ENCODE peak calls at places on chromosomes 11 and 22, in four cellular contexts. V is NB4, F is uterus, K is cardiac fibroblast. U is an unnamed sample.

GRCh38 chr11:12281571-12282478 is 95.5 kb upstream of the PARVA start:
- DNase-seq in V (peak), F (peak), K (peak), U (peak)

GRCh38 chr22:38304526-38304925 is 12.7 kb downstream of the CSNK1E start:
- DNase-seq in V (no peak), F (no peak), K (peak), U (no peak)

GRCh38 chr11:19071255-19071654 is 10.7 kb upstream of the MRGPRX2 start:
- DNase-seq in V (peak), F (peak), K (peak), U (peak)

GRCh38 chr11:116042125-116042524 is 537.9 kb upstream of the CADM1 start:
- DNase-seq in V (no peak), F (no peak), K (no peak), U (no peak)

GRCh38 chr11:46270707-46271106 is 6.8 kb upstream of the CREB3L1 start:
- DNase-seq in V (no peak), F (no peak), K (no peak), U (no peak)

GRCh38 chr11:46696212-46696558 is 4.2 kb downstream of the ARHGAP1 start:
- DNase-seq in V (no peak), F (no peak), K (no peak), U (no peak)

GRCh38 chr22:45235101-45235777 is 5.5 kb downstream of the KIAA0930 start:
- DNase-seq in V (peak), F (no peak), K (no peak), U (no peak)

GRCh38 chr22:35024364-35024692 is 41.6 kb upstream of the ISX start:
- DNase-seq in V (no peak), F (no peak), K (no peak), U (no peak)

GRCh38 chr22:29733362-29734322 is 13.8 kb downstream of the CABP7 start:
- DNase-seq in V (no peak), F (no peak), K (no peak), U (peak)

GRCh38 chr11:117144477-117145392 is 648 bp downstream of the PAFAH1B2 start:
- DNase-seq in V (peak), F (peak), K (peak), U (peak)

GRCh38 chr22:45211435-45211834 is 29.3 kb downstream of the KIAA0930 start:
- DNase-seq in V (no peak), F (no peak), K (no peak), U (peak)

GRCh38 chr11:79547256-79547655 is 106.4 kb upstream of the TENM4 start:
- DNase-seq in V (no peak), F (no peak), K (no peak), U (no peak)

GRCh38 chr11:101019870-101020269 is 109.7 kb downstream of the PGR start:
- DNase-seq in V (no peak), F (no peak), K (no peak), U (no peak)

GRCh38 chr11:2140411-2141400 is 1.5 kb upstream of the IGF2 start:
- DNase-seq in V (no peak), F (no peak), K (no peak), U (no peak)

GRCh38 chr11:2138436-2139117 is 612 bp downstream of the IGF2 start:
- DNase-seq in V (no peak), F (no peak), K (no peak), U (peak)

GRCh38 chr11:2139691-2140337 is 625 bp upstream of the IGF2 start:
- DNase-seq in V (no peak), F (no peak), K (peak), U (no peak)

GRCh38 chr11:2138075-2138435 is 1.1 kb downstream of the IGF2 start:
- DNase-seq in V (no peak), F (no peak), K (no peak), U (no peak)

DNA sequence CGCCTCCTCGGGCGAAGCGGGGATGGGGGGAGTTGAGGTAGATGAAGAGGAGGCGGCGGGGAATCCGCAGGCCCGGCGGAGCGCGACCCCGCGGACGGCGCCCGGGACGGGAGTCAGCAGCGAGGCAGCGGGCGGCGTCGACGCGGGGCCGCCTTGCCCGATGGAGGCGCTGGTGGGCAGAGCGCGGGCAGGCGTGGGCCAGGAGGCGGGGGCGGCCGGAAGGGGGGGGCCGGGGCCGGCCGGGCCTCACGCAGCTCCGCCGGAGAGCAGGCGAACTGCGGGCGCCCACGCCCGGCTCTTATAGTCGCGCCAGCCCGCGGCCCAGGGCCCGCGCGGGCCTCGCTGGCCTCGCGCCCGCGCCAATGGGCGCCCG is at the start of gene IGF2:
- DNase-seq in V (no peak), F (no peak), K (no peak), U (peak)
- TF ChIP-seq CTCF in V (no peak), F (no peak), K (no peak), U (no peak)

GRCh38 chr11:77127969-77128691 is at the start of gene MYO7A:
- DNase-seq in V (no peak), F (peak), K (no peak), U (peak)

GRCh38 chr11:77126156-77126775 is 1.8 kb upstream of the MYO7A start:
- DNase-seq in V (no peak), F (no peak), K (no peak), U (no peak)

GRCh38 chr11:77129069-77129840 is 1.2 kb downstream of the MYO7A start:
- DNase-seq in V (no peak), F (no peak), K (no peak), U (no peak)

GRCh38 chr11:77126861-77127673 is 979 bp upstream of the MYO7A start:
- DNase-seq in V (peak), F (peak), K (peak), U (peak)

GRCh38 chr11:77127674-77127968 is 425 bp upstream of the MYO7A start:
- DNase-seq in V (no peak), F (no peak), K (no peak), U (no peak)
- H3K4me3 ChIP-seq in V (no peak), F (peak), K (no peak), U (peak)

DNA sequence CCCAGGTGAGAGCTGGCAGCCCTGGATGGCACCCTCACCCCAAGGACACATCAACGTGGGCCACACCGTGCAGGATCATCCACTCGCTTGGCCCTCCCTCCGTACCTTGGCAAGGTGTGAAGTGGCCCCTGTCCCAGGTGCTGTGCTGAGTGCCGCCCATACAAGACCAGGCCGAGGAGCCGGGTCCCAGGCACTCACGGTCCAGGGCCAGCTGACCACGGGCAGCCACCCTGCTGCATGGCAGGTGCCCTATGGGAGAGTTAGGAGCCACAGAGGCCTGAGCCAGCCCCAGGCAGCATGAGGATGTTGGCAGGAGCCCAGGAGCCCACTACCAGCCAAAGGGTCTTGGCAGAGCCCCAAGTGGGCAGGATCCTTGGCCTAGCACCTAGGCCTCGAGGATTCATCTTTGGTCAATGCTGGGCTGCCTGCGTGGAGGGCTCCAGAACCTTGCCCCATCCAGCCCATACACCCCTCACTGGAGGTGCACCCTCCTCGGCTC is 19.6 kb downstream of the RTN4R start:
- DNase-seq in V (no peak), F (no peak), K (no peak), U (no peak)
- TF ChIP-seq CTCF in V (no peak), F (no peak), K (no peak), U (no peak)

DNA sequence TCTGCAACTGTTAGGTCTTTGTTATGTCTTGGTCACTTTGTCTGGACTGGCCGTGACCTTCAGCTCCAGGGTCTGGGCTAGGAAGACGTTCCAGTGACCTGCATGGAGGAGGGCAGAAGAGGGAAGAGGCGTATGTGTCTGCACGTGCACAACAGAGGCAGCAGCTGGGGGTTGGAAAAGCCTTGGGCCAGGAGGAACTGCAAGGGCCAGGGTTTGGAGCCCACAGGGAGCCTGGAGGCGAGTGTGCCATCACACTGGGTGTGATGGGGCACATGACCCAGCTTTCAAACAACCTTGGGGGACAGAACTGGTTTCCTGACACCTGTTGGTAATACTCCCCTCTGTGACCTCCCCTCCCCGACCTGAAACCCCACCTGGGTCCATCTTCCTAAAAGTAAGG is 34.7 kb downstream of the CHRDL2 start:
- DNase-seq in V (no peak), F (no peak), K (no peak), U (peak)
- H3K4me3 ChIP-seq in V (no peak), F (no peak), K (no peak), U (no peak)